ENCODE peak calls at places on chromosomes 6 and 20, in nine cellular contexts. L, X, A, C, M, H, Z, W and O are unnamed samples.

GRCh38 chr6:12472601-12473038 is 182.5 kb downstream of the EDN1 start:
- DNase-seq in C (no peak), X (peak), A (peak), L (peak), W (peak), H (no peak), M (no peak), Z (peak), O (peak)

GRCh38 chr6:17836298-17836697 is 129.6 kb upstream of the NUP153 start:
- DNase-seq in X (peak), M (no peak), Z (no peak), C (no peak), H (no peak), A (no peak), W (no peak), L (no peak), O (no peak)

GRCh38 chr6:152380993-152381898 is 255.9 kb downstream of the SYNE1 start:
- DNase-seq in H (no peak), C (peak), W (peak), M (peak), A (peak), Z (peak), L (peak), X (peak), O (peak)

GRCh38 chr6:2502096-2502997 is 248.4 kb downstream of the MYLK4 start:
- DNase-seq in C (no peak), H (no peak), X (no peak), M (no peak), W (peak), A (no peak), L (peak), Z (no peak), O (no peak)

GRCh38 chr6:36873115-36873514 is 1.5 kb downstream of the PPIL1 start:
- DNase-seq in C (no peak), W (no peak), A (no peak), X (no peak), H (no peak), Z (no peak), M (no peak), L (no peak), O (no peak)

GRCh38 chr20:47440857-47441773 is 60.6 kb upstream of the NCOA3 start:
- DNase-seq in A (no peak), Z (no peak), M (no peak), L (no peak), W (peak), H (no peak), C (no peak), X (peak), O (peak)

GRCh38 chr6:127069659-127070279 is 48.7 kb upstream of the RSPO3 start:
- DNase-seq in X (peak), Z (no peak), A (no peak), H (no peak), C (no peak), L (peak), M (no peak), W (peak), O (peak)

GRCh38 chr20:58143531-58143930 is 84.9 kb downstream of the ANKRD60 start:
- DNase-seq in Z (no peak), H (peak), W (no peak), C (no peak), M (no peak), X (no peak), A (no peak), L (no peak), O (no peak)

GRCh38 chr20:22471156-22471836 is 113.1 kb downstream of the FOXA2 start:
- DNase-seq in W (no peak), Z (no peak), C (no peak), A (no peak), H (no peak), L (no peak), X (no peak), M (no peak), O (no peak)

GRCh38 chr20:12327205-12327604 is 409.5 kb downstream of the BTBD3 start:
- DNase-seq in L (peak), X (peak), Z (no peak), M (no peak), C (no peak), W (no peak), A (no peak), H (no peak), O (no peak)

GRCh38 chr20:9608639-9609440 is 94.5 kb downstream of the LAMP5 start:
- DNase-seq in A (no peak), L (no peak), C (no peak), M (no peak), Z (no peak), X (peak), W (no peak), H (no peak), O (no peak)

GRCh38 chr20:62688855-62689460 is 19.7 kb upstream of the NTSR1 start:
- DNase-seq in X (peak), M (no peak), W (no peak), L (no peak), H (no peak), Z (no peak), C (no peak), A (no peak), O (no peak)

GRCh38 chr20:57323034-57323433 is 6.6 kb upstream of the SPO11 start:
- DNase-seq in X (peak), W (peak), A (no peak), Z (no peak), M (no peak), L (peak), C (no peak), H (peak), O (peak)

GRCh38 chr6:155708100-155708499 is 252.5 kb upstream of the NOX3 start:
- DNase-seq in W (no peak), L (no peak), H (no peak), A (no peak), Z (no peak), C (no peak), M (no peak), X (no peak), O (no peak)

GRCh38 chr6:52109073-52109635 is 21.7 kb upstream of the PKHD1 start:
- DNase-seq in L (no peak), H (no peak), A (no peak), X (no peak), C (no peak), M (no peak), Z (no peak), W (no peak), O (no peak)

GRCh38 chr6:34318492-34319470 is 70.0 kb upstream of the SMIM29 start:
- DNase-seq in H (no peak), L (no peak), M (no peak), A (no peak), Z (no peak), X (no peak), W (no peak), C (no peak), O (no peak)

GRCh38 chr6:41367700-41368099 is 32.3 kb downstream of the NCR2 start:
- DNase-seq in C (no peak), H (peak), L (peak), M (no peak), X (peak), Z (no peak), W (peak), A (no peak), O (peak)

GRCh38 chr6:80132942-80133517 is 26.6 kb downstream of the BCKDHB start:
- DNase-seq in L (peak), Z (no peak), A (peak), C (peak), W (peak), H (peak), M (no peak), X (peak), O (peak)

GRCh38 chr6:25331085-25331685 is 52.0 kb downstream of the CARMIL1 start:
- DNase-seq in X (peak), C (no peak), M (no peak), W (no peak), Z (no peak), L (no peak), A (no peak), H (no peak), O (no peak)

GRCh38 chr6:131013495-131013894 is 49.5 kb downstream of the EPB41L2 start:
- DNase-seq in C (no peak), W (peak), Z (peak), L (peak), H (no peak), A (no peak), X (no peak), M (peak), O (peak)

GRCh38 chr20:3786665-3787639 is at the start of gene CENPB:
- DNase-seq in M (no peak), A (peak), Z (no peak), H (peak), L (peak), X (peak), W (peak), C (no peak), O (peak)

DNA sequence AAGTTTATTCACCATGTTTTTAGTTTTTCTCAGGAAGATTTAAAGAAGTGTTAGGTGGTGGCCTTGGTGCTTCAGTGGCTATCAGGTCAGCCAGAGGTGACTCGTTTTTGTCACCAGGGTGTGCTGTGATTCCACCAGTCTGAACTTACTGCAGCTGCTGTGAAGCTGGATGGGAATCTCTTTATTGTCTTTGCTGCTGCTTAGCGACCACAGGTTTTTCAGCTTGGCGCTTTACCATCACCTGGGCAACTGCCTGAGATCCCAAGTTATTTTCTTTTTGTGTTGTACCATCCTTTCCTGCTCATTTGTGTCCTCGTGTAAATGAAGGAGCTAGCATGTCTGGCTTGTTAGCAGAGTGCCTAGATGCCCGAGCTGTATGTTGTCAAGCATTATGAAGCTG is 146.9 kb downstream of the MACROD2 start:
- DNase-seq in X (peak), W (peak), H (peak), L (peak), A (no peak), Z (peak), C (peak), M (no peak), O (no peak)
- TF ChIP-seq CTCF in X (peak), W (no peak), H (peak), L (peak), A (peak), Z (peak), C (peak), M (peak), O (peak)

DNA sequence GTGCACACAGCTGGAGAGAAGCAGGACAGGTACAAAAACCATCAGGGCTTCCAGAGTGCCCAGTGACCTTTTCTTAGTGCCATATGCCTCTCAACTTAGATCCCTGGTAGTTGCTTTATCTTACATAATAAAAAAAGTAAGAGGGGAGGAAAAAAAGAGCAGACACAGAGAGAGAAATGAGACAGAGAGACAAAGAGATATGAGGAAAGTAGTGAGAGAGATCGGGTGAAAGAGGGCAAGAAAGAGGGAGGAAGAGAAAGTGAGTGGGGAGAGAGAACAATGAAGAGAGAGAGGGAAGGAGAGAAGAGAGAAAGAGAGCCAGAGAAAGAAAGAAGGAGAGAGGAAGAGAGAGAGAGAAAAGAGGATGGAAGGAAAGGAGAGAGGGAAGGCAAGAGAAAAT is 131.6 kb downstream of the PTPRT start:
- DNase-seq in C (no peak), H (no peak), X (no peak), Z (no peak), L (no peak), A (no peak), W (no peak), M (no peak), O (no peak)
- TF ChIP-seq CTCF in C (no peak), H (no peak), X (no peak), Z (no peak), L (no peak), A (no peak), W (no peak), M (no peak), O (no peak)

GRCh38 chr6:79004239-79004638 is 73.8 kb downstream of the PHIP start:
- DNase-seq in X (no peak), A (no peak), L (no peak), C (no peak), H (no peak), Z (no peak), W (no peak), M (no peak), O (no peak)

GRCh38 chr6:79009819-79010218 is 68.2 kb downstream of the PHIP start:
- DNase-seq in H (no peak), A (no peak), X (no peak), L (no peak), M (no peak), C (no peak), W (no peak), Z (no peak), O (no peak)

GRCh38 chr6:79005497-79005896 is 72.6 kb downstream of the PHIP start:
- DNase-seq in L (no peak), A (no peak), W (no peak), Z (no peak), H (no peak), C (no peak), M (no peak), X (no peak), O (no peak)

GRCh38 chr6:79001415-79001814 is 76.6 kb downstream of the PHIP start:
- DNase-seq in M (no peak), C (no peak), Z (no peak), L (no peak), A (no peak), W (no peak), X (no peak), H (no peak), O (no peak)

DNA sequence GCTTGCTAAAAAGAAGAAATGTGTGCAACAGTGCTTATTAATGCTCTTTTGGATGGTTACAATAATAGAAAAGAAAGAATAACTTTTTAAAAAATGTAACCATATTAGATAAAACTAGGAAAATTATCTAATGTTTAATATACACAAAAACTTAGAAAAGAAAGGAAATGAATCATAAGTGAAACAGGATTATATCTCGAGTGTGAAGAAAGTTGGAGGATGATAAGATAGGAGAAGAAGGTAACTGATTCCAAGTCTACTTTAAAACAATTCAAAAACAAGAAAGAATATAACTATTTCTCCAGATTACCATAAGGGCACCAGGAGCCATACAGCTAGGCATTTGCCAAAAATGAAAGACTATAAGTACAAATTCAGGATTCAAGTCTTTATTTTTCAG is 73.0 kb downstream of the PHIP start:
- DNase-seq in M (no peak), Z (no peak), L (no peak), W (no peak), A (no peak), X (no peak), C (no peak), H (no peak), O (no peak)
- TF ChIP-seq CTCF in M (no peak), Z (no peak), L (no peak), W (no peak), A (no peak), X (no peak), C (no peak), H (no peak), O (no peak)

DNA sequence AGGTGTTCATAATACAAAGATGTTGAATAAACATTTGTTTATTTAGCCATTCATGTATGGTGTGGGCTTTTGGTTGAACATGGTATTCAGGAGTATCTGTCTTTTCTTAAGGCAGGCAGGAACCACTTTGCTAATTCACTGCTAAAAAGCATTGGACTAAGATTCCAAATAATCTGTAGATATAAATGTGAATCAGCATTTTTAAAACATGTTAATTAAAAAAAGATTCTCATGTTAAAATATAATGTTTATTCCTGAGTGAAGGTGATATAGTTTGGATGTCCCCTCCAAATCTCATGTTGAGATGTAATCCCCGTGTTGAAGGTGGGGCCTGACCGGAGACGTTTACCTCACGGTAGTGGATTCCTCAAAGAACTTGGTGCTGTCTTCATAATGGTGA is 19.3 kb downstream of the CRISP1 start:
- DNase-seq in M (no peak), W (no peak), L (no peak), Z (no peak), H (no peak), X (no peak), C (no peak), A (no peak), O (no peak)
- TF ChIP-seq CTCF in M (no peak), W (no peak), L (no peak), Z (no peak), H (no peak), X (no peak), C (no peak), A (no peak), O (no peak)

GRCh38 chr6:145138469-145139185 is 596.7 kb downstream of the EPM2A start:
- DNase-seq in C (no peak), A (no peak), M (no peak), Z (no peak), H (no peak), L (no peak), W (no peak), X (no peak), O (no peak)
- TF ChIP-seq CTCF in C (no peak), A (no peak), M (no peak), Z (no peak), H (no peak), L (no peak), W (no peak), X (no peak), O (no peak)

DNA sequence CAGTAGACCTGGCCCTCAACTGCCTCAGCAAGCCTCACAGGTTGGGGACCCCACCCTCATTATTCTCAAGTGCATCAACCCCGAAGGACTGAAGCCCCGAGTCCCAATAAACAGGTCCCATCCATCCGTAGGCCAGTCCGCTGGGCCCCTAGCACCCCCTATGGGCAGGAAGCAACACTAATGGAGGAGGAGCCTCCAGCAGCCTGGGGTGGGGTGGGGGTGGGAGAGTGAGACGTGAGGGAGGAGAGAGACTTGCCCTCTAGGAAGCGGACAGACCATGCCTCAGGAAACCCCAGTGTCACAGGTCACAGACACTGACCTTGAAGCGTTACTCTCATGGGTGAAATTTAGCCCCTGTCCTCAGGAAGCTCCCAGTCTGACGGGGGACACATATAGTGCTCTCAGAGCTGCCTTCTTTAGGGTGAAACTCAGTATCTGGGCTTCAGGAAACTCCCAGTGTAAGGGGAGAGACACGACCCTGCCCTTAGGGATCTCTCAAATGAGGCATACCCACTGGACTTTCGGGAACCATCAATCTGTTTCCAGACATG is 125.9 kb downstream of the MRPL14 start:
- DNase-seq in Z (no peak), W (no peak), L (peak), M (no peak), X (peak), H (peak), C (no peak), A (no peak), O (no peak)
- TF ChIP-seq CTCF in Z (peak), W (peak), L (peak), M (peak), X (peak), H (peak), C (peak), A (peak), O (peak)

DNA sequence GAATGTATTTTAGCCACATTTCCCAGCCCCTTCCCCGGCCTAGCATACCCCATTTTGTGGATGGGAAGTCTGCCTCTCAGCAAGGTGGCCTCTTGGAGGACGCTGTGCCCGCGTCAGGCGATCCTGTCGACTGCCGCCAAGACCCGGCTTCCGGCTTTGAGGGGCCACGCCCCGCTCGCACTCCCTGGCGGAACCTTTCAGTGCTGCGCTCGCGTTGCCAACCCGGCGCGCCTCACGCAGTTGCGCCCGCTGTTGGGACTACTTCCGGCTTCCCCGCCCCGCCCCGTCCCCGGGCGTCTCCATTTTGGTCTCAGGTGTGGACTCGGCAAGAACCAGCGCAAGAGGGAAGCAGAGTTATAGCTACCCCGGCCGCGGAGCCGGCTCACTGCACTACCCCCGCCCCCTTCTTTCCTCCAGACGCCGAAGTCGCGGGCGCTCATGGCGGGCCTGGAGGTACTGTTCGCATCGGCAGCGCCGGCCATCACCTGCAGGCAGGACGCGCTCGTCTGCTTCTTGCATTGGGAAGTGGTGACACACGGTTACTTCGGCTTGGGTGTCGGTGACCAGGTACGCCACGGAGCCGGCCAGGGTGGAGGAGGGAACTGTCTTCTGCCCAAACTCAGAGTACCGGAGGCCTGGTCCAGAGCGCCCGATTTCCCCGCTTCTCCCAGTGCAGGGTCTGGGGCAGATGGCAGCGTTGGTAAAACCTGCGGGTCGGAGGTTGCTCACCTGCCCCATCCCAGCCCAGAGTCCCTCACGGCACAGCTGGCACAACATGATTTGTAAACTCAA is at the start of gene PSMF1:
- DNase-seq in L (peak), Z (peak), M (peak), X (peak), C (peak), H (peak), W (peak), A (peak), O (peak)
- TF ChIP-seq CTCF in L (no peak), Z (no peak), M (no peak), X (no peak), C (no peak), H (peak), W (no peak), A (no peak), O (peak)